ENCODE peak calls at places on chromosomes 2 and 18, in eight cellular contexts. One of them, this sample, is unnamed.

GRCh38 chr2:1910562-1911256 is 166.4 kb upstream of the PXDN start:
- DNase-seq in heart right ventricle: no peak
- DNase-seq in naive thymus-derived CD8-positive, alpha-beta T cell: no peak
- DNase-seq in substantia nigra: peak; percentile 22
- DNase-seq in IMR-90: no peak
- DNase-seq in MM.1S: no peak
- DNase-seq in brain pericyte: no peak
- DNase-seq in omental fat pad: no peak
- DNase-seq in this sample: no peak

GRCh38 chr2:237591379-237591881 is 896 bp upstream of the RAB17 start:
- DNase-seq in heart right ventricle: no peak
- DNase-seq in naive thymus-derived CD8-positive, alpha-beta T cell: no peak
- DNase-seq in substantia nigra: no peak
- DNase-seq in IMR-90: no peak
- DNase-seq in MM.1S: no peak
- DNase-seq in brain pericyte: no peak
- DNase-seq in omental fat pad: no peak
- DNase-seq in this sample: no peak

GRCh38 chr2:215845839-215846586 is 167.3 kb downstream of the MREG start:
- DNase-seq in heart right ventricle: no peak
- DNase-seq in naive thymus-derived CD8-positive, alpha-beta T cell: no peak
- DNase-seq in substantia nigra: no peak
- DNase-seq in IMR-90: no peak
- DNase-seq in MM.1S: no peak
- DNase-seq in brain pericyte: no peak
- DNase-seq in omental fat pad: no peak
- DNase-seq in this sample: no peak

GRCh38 chr2:136211671-136212070 is 93.7 kb upstream of the CXCR4 start:
- DNase-seq in heart right ventricle: no peak
- DNase-seq in naive thymus-derived CD8-positive, alpha-beta T cell: no peak
- DNase-seq in substantia nigra: no peak
- DNase-seq in IMR-90: no peak
- DNase-seq in MM.1S: no peak
- DNase-seq in brain pericyte: no peak
- DNase-seq in omental fat pad: no peak
- DNase-seq in this sample: no peak

GRCh38 chr2:121080013-121080772 is 204.8 kb downstream of the TFCP2L1 start:
- DNase-seq in heart right ventricle: no peak
- DNase-seq in naive thymus-derived CD8-positive, alpha-beta T cell: no peak
- DNase-seq in substantia nigra: peak; percentile 51
- DNase-seq in IMR-90: peak; percentile 34
- DNase-seq in MM.1S: peak; percentile 36
- DNase-seq in brain pericyte: no peak
- DNase-seq in omental fat pad: peak; percentile 73
- DNase-seq in this sample: peak; percentile 89

GRCh38 chr2:234291765-234292204 is 205.1 kb downstream of the ARL4C start:
- DNase-seq in heart right ventricle: peak; percentile 33
- DNase-seq in naive thymus-derived CD8-positive, alpha-beta T cell: peak; percentile 50
- DNase-seq in substantia nigra: no peak
- DNase-seq in IMR-90: peak; percentile 77
- DNase-seq in MM.1S: peak; percentile 35
- DNase-seq in brain pericyte: no peak
- DNase-seq in omental fat pad: no peak
- DNase-seq in this sample: no peak

GRCh38 chr2:43491070-43491639 is 104.7 kb downstream of the THADA start:
- DNase-seq in heart right ventricle: no peak
- DNase-seq in naive thymus-derived CD8-positive, alpha-beta T cell: no peak
- DNase-seq in substantia nigra: no peak
- DNase-seq in IMR-90: no peak
- DNase-seq in MM.1S: no peak
- DNase-seq in brain pericyte: no peak
- DNase-seq in omental fat pad: no peak
- DNase-seq in this sample: no peak

GRCh38 chr2:232588680-232589585 is 38.4 kb downstream of the EIF4E2 start:
- DNase-seq in heart right ventricle: no peak
- DNase-seq in naive thymus-derived CD8-positive, alpha-beta T cell: no peak
- DNase-seq in substantia nigra: peak; percentile 47
- DNase-seq in IMR-90: peak; percentile 86
- DNase-seq in MM.1S: no peak
- DNase-seq in brain pericyte: no peak
- DNase-seq in omental fat pad: no peak
- DNase-seq in this sample: peak; percentile 91

GRCh38 chr18:77566604-77567003 is 317.0 kb downstream of the GALR1 start:
- DNase-seq in heart right ventricle: no peak
- DNase-seq in naive thymus-derived CD8-positive, alpha-beta T cell: no peak
- DNase-seq in substantia nigra: no peak
- DNase-seq in IMR-90: no peak
- DNase-seq in MM.1S: no peak
- DNase-seq in brain pericyte: no peak
- DNase-seq in omental fat pad: no peak
- DNase-seq in this sample: no peak

This sample was measured in posterior cingulate gyrus.